ENCODE peak calls at places on chromosomes 2 and 18, in eight cellular contexts. F is heart right ventricle, W is hepatocyte, Q is heart left ventricle, D is OCI-LY7, C is left ventricle myocardium inferior, O is tibial artery, L is DND-41. Y is an unnamed sample.
A peak's percentile ranks its signal among the peaks of the same experiment; 100 is the strongest.

GRCh38 chr2:161631855-161632391 is 7.7 kb downstream of the SLC4A10 start:
- DNase-seq in F (no peak), W (no peak), Q (no peak), D (no peak), C (no peak), O (no peak), L (no peak), Y (no peak)

GRCh38 chr2:172600644-172601043 is 44.8 kb downstream of the PDK1 start:
- DNase-seq in F (no peak), W (no peak), Q (no peak), D (no peak), C (no peak), O (no peak), L (no peak), Y (no peak)

GRCh38 chr18:74562775-74563174 is 28.5 kb downstream of the CNDP1 start:
- DNase-seq in F (no peak), W (no peak), Q (no peak), D (no peak), C (no peak), O (no peak), L (no peak), Y (no peak)

GRCh38 chr2:59276917-59277316 is 1035.8 kb upstream of the FANCL start:
- DNase-seq in F (no peak), W (no peak), Q (no peak), D (no peak), C (no peak), O (no peak), L (no peak), Y (no peak)

GRCh38 chr2:207141381-207141780 is 24.4 kb downstream of the KLF7 start:
- DNase-seq in F (no peak), W (no peak), Q (no peak), D (no peak), C (no peak), O (no peak), L (no peak), Y (no peak)

GRCh38 chr2:96860065-96861029 is 2.5 kb upstream of the ANKRD39 start:
- DNase-seq in F (no peak), W (no peak), Q (peak; percentile 32), D (no peak), C (no peak), O (no peak), L (peak; percentile 33), Y (no peak)

GRCh38 chr2:208827109-208827508 is 420.5 kb downstream of the PTH2R start:
- DNase-seq in F (no peak), W (no peak), Q (no peak), D (no peak), C (no peak), O (no peak), L (no peak), Y (no peak)

GRCh38 chr2:75619992-75620740 is 26.4 kb upstream of the MRPL19 start:
- DNase-seq in F (no peak), W (no peak), Q (no peak), D (no peak), C (no peak), O (no peak), L (no peak), Y (no peak)

GRCh38 chr18:76572517-76573247 is 77.6 kb upstream of the ZNF516 start:
- DNase-seq in F (no peak), W (peak; percentile 41), Q (no peak), D (peak; percentile 1), C (no peak), O (no peak), L (no peak), Y (no peak)

GRCh38 chr2:212912445-212913103 is 238.8 kb downstream of the IKZF2 start:
- DNase-seq in F (no peak), W (peak; percentile 61), Q (no peak), D (no peak), C (no peak), O (no peak), L (no peak), Y (no peak)

GRCh38 chr2:210859314-210859713 is 302.9 kb downstream of the CPS1 start:
- DNase-seq in F (no peak), W (no peak), Q (no peak), D (no peak), C (no peak), O (no peak), L (no peak), Y (no peak)

GRCh38 chr2:95053543-95053942 is 28.0 kb downstream of the MAL start:
- DNase-seq in F (no peak), W (no peak), Q (no peak), D (no peak), C (no peak), O (no peak), L (peak; percentile 15), Y (no peak)
- TF ChIP-seq CTCF in F (no peak), W (no peak), Q (no peak), D (no peak), C (peak; percentile 44), O (no peak), L (peak; percentile 15), Y (no peak)

DNA sequence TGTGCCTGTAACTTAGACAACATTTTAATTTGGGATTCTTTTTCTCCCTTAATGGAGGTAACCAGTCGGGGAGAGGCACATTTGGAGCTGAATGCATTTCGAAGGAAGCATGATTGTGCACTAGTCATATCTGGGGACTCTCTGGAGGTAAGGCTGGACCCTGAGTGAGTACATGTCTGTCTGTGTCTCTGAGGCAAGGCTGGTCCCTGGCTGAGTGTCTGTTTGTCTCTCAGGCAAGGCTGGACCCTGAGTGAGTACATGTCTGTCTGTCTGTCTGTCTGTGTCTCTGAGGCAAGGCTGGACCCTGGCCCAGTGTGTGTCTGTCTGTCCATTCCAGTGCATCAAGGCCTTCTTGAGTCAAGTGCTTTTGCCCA is 51.5 kb upstream of the NFATC1 start:
- DNase-seq in F (no peak), W (no peak), Q (no peak), D (no peak), C (no peak), O (no peak), L (no peak), Y (no peak)
- H3K4me3 ChIP-seq in F (no peak overlapping the region), W (no peak overlapping the region), Q (no peak overlapping the region), D (no peak overlapping the region), C (no peak overlapping the region), O (no peak overlapping the region), L (no peak overlapping the region), Y (no peak overlapping the region)

DNA sequence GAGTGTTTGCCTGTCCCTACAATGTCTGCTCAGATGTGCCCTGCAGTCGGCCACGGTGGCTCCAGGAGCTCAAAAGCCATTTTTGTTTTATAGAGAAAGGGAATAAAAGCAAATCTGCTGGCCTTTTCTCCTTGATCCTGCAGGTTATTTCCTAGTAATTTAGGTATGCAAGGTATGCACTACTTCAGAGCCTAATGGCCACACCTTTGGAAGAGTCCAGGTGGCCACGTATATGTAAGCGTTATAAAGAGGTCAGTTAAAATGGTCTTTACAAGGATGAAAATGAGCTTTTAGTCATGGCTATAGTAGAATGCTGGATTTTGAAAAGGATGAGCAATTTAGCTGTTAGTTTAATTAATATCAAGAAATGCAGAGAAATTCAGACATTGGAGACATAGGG is 81.7 kb downstream of the ARHGEF33 start:
- DNase-seq in F (no peak), W (no peak), Q (no peak), D (no peak), C (no peak), O (no peak), L (no peak), Y (no peak)
- TF ChIP-seq CTCF in F (no peak), W (no peak), Q (no peak), D (no peak), C (no peak), O (no peak), L (no peak), Y (no peak)

GRCh38 chr2:108407864-108408729 is 30.3 kb downstream of the SULT1C4 start:
- DNase-seq in F (no peak), W (no peak), Q (no peak), D (no peak), C (no peak), O (no peak), L (no peak), Y (no peak)
- H3K4me3 ChIP-seq in F (no peak overlapping the region), W (no peak overlapping the region), Q (no peak overlapping the region), D (no peak overlapping the region), C (no peak overlapping the region), O (no peak overlapping the region), L (no peak overlapping the region), Y (no peak overlapping the region)

GRCh38 chr2:64922482-64923384 is 66.5 kb upstream of the SLC1A4 start:
- DNase-seq in F (no peak), W (no peak), Q (no peak), D (peak; percentile 53), C (no peak), O (no peak), L (no peak), Y (peak; percentile 49)
- TF ChIP-seq CTCF in F (no peak), W (no peak), Q (no peak), D (peak; percentile 72), C (no peak), O (no peak), L (peak; percentile 23), Y (no peak)